ENCODE peak calls at places on chromosomes 5 and 9, in seven cellular contexts. One of them, this sample, is unnamed.

GRCh38 chr5:33401482-33402390 is 39.0 kb upstream of the TARS1 start:
- DNase-seq in SK-N-SH: no peak
- DNase-seq in IMR-90: peak
- DNase-seq in A549: no peak
- DNase-seq in H1: no peak
- DNase-seq in GM12878: no peak
- DNase-seq in HepG2: no peak
- DNase-seq in this sample: no peak

GRCh38 chr5:151523335-151523734 is 67.8 kb downstream of the FAT2 start:
- DNase-seq in IMR-90: peak
- DNase-seq in HepG2: peak
- DNase-seq in H1: peak
- DNase-seq in SK-N-SH: peak
- DNase-seq in GM12878: no peak
- DNase-seq in A549: peak
- DNase-seq in this sample: peak

GRCh38 chr5:68499952-68500351 is 284.4 kb downstream of the PIK3R1 start:
- DNase-seq in HepG2: no peak
- DNase-seq in IMR-90: peak
- DNase-seq in H1: no peak
- DNase-seq in GM12878: no peak
- DNase-seq in SK-N-SH: no peak
- DNase-seq in A549: no peak
- DNase-seq in this sample: no peak

GRCh38 chr5:159210306-159210722 is 961 bp upstream of the RNF145 start:
- DNase-seq in GM12878: no peak
- DNase-seq in SK-N-SH: peak
- DNase-seq in A549: peak
- DNase-seq in IMR-90: no peak
- DNase-seq in HepG2: peak
- DNase-seq in H1: no peak
- DNase-seq in this sample: peak

GRCh38 chr5:67133781-67134180 is 62.8 kb downstream of the CD180 start:
- DNase-seq in IMR-90: no peak
- DNase-seq in A549: no peak
- DNase-seq in SK-N-SH: no peak
- DNase-seq in H1: no peak
- DNase-seq in HepG2: no peak
- DNase-seq in GM12878: no peak
- DNase-seq in this sample: no peak

GRCh38 chr5:111142932-111143331 is 50.8 kb downstream of the WDR36 start:
- DNase-seq in IMR-90: no peak
- DNase-seq in GM12878: no peak
- DNase-seq in HepG2: no peak
- DNase-seq in A549: no peak
- DNase-seq in H1: no peak
- DNase-seq in SK-N-SH: no peak
- DNase-seq in this sample: no peak

GRCh38 chr9:81693639-81694378 is 4.5 kb upstream of the TLE1 start:
- DNase-seq in GM12878: no peak
- DNase-seq in H1: no peak
- DNase-seq in A549: no peak
- DNase-seq in SK-N-SH: peak
- DNase-seq in IMR-90: no peak
- DNase-seq in HepG2: no peak
- DNase-seq in this sample: no peak

GRCh38 chr5:139648205-139649081 is at the start of gene CXXC5:
- DNase-seq in GM12878: no peak
- DNase-seq in HepG2: no peak
- DNase-seq in IMR-90: peak
- DNase-seq in SK-N-SH: peak
- DNase-seq in H1: peak
- DNase-seq in A549: peak
- DNase-seq in this sample: peak

GRCh38 chr9:88076286-88077070 is 61.8 kb downstream of the SPATA31C2 start:
- DNase-seq in HepG2: peak
- DNase-seq in GM12878: no peak
- DNase-seq in IMR-90: peak
- DNase-seq in A549: peak
- DNase-seq in H1: peak
- DNase-seq in SK-N-SH: peak
- DNase-seq in this sample: peak

GRCh38 chr5:135826994-135827671 is 7.3 kb upstream of the SLC25A48 start:
- DNase-seq in IMR-90: no peak
- DNase-seq in HepG2: no peak
- DNase-seq in H1: no peak
- DNase-seq in SK-N-SH: no peak
- DNase-seq in GM12878: no peak
- DNase-seq in A549: no peak
- DNase-seq in this sample: no peak

GRCh38 chr5:172758077-172758835 is 12.7 kb downstream of the DUSP1 start:
- DNase-seq in GM12878: no peak
- DNase-seq in A549: peak
- DNase-seq in H1: no peak
- DNase-seq in IMR-90: peak
- DNase-seq in HepG2: no peak
- DNase-seq in SK-N-SH: no peak
- DNase-seq in this sample: peak

GRCh38 chr5:10789726-10790125 is 28.7 kb upstream of the DAP start:
- DNase-seq in H1: no peak
- DNase-seq in A549: no peak
- DNase-seq in GM12878: no peak
- DNase-seq in IMR-90: peak
- DNase-seq in SK-N-SH: no peak
- DNase-seq in HepG2: no peak
- DNase-seq in this sample: no peak

GRCh38 chr5:1793301-1793740 is 6.3 kb downstream of the MRPL36 start:
- DNase-seq in SK-N-SH: no peak
- DNase-seq in HepG2: no peak
- DNase-seq in H1: no peak
- DNase-seq in GM12878: no peak
- DNase-seq in A549: no peak
- DNase-seq in IMR-90: peak
- DNase-seq in this sample: no peak

GRCh38 chr9:134388976-134389375 is 62.7 kb downstream of the RXRA start:
- DNase-seq in A549: no peak
- DNase-seq in HepG2: no peak
- DNase-seq in SK-N-SH: no peak
- DNase-seq in GM12878: no peak
- DNase-seq in H1: no peak
- DNase-seq in IMR-90: no peak
- DNase-seq in this sample: no peak

GRCh38 chr9:134385873-134386370 is 59.7 kb downstream of the RXRA start:
- DNase-seq in GM12878: no peak
- DNase-seq in IMR-90: no peak
- DNase-seq in HepG2: no peak
- DNase-seq in SK-N-SH: no peak
- DNase-seq in H1: no peak
- DNase-seq in A549: no peak
- DNase-seq in this sample: no peak

GRCh38 chr9:134388289-134388808 is 62.1 kb downstream of the RXRA start:
- DNase-seq in IMR-90: peak
- DNase-seq in SK-N-SH: no peak
- DNase-seq in GM12878: no peak
- DNase-seq in A549: no peak
- DNase-seq in HepG2: peak
- DNase-seq in H1: no peak
- DNase-seq in this sample: no peak

GRCh38 chr9:134384811-134385479 is 58.7 kb downstream of the RXRA start:
- DNase-seq in IMR-90: no peak
- DNase-seq in A549: no peak
- DNase-seq in H1: no peak
- DNase-seq in SK-N-SH: no peak
- DNase-seq in HepG2: no peak
- DNase-seq in GM12878: no peak
- DNase-seq in this sample: no peak

DNA sequence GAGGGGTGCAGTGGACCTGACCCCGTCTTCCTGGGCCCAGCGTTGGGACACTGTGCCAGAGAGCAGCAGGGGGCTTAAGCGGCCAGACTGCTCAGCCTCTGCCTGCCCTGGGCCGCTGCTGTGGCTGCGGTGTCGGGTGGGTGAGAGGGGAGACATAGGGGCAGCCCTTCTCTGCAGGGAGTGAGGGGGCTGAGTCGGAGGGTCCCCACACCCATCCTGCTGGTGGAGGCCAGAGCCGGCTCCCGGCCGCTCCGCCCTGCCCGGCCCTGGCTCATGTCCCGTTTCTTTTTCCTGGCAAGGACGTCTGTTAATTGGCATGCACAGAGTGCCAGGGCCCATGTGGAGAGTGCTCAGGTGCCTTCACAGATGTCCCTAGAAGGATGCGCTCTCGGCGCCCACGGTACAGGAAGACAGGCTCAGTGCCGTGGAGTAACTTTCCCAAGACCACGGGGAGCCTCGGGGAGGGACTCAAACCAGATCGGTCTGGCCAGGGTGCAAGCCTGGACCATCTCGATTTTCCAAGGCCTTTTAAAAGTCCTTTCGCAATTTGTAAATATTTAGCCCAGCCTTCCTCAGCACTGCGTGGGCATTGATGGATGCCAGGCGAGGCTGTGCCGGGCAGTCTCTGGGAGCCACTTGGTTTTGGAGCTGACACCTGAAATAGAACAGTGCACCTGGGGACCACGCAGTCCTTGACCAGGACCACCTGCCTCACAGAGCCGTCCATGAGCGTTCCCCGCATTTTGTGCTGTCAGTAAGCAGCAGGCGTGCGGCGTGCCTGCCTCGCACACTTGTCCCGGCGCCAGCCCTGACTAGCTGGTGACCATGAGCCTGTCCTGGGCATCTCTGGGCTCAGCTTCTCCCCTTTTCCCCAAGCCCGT is 60.9 kb downstream of the RXRA start:
- DNase-seq in HepG2: no peak
- DNase-seq in H1: no peak
- DNase-seq in SK-N-SH: no peak
- DNase-seq in GM12878: no peak
- DNase-seq in A549: no peak
- DNase-seq in IMR-90: peak
- DNase-seq in this sample: no peak
- TF ChIP-seq RFX5 in HepG2: no peak
- TF ChIP-seq RFX5 in H1: no peak
- TF ChIP-seq RFX5 in SK-N-SH: no peak
- TF ChIP-seq RFX5 in GM12878: no peak
- TF ChIP-seq RFX5 in A549: no peak
- TF ChIP-seq RFX5 in IMR-90: no peak
- TF ChIP-seq RFX5 in this sample: no peak

GRCh38 chr9:16675131-16675530 is 195.3 kb downstream of the BNC2 start:
- DNase-seq in GM12878: no peak
- DNase-seq in IMR-90: no peak
- DNase-seq in SK-N-SH: no peak
- DNase-seq in A549: no peak
- DNase-seq in H1: no peak
- DNase-seq in HepG2: no peak
- DNase-seq in this sample: no peak

GRCh38 chr9:16676547-16676946 is 193.9 kb downstream of the BNC2 start:
- DNase-seq in HepG2: no peak
- DNase-seq in A549: no peak
- DNase-seq in GM12878: no peak
- DNase-seq in SK-N-SH: no peak
- DNase-seq in IMR-90: no peak
- DNase-seq in H1: no peak
- DNase-seq in this sample: no peak

GRCh38 chr9:16680965-16681658 is 189.4 kb downstream of the BNC2 start:
- DNase-seq in GM12878: no peak
- DNase-seq in SK-N-SH: peak
- DNase-seq in HepG2: no peak
- DNase-seq in A549: no peak
- DNase-seq in IMR-90: peak
- DNase-seq in H1: no peak
- DNase-seq in this sample: no peak

GRCh38 chr9:16681659-16681990 is 188.8 kb downstream of the BNC2 start:
- DNase-seq in HepG2: no peak
- DNase-seq in SK-N-SH: no peak
- DNase-seq in A549: no peak
- DNase-seq in H1: no peak
- DNase-seq in GM12878: no peak
- DNase-seq in IMR-90: no peak
- DNase-seq in this sample: no peak

DNA sequence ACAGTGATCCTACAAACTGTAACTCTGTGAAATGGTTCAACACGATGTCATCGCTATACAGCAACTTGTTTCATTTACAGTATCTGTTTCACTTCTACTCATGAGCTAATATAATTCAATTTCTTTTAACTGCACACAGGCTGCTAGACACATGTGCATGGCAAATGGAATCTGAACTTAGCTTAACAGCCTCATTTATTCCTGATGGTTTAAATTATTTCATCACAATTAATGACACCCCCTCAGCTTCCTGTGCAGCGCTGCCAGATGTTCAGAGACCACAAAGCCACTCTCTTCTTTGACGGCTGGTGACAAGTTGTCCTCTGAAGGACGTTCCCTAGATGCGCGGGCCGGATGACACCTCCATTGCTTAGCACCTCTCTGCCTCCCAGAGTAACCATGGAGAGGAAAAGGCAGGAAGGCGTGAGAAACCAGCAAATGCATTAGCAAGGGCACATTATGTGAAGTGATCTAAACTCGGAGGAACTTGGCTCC is 191.1 kb downstream of the BNC2 start:
- DNase-seq in A549: no peak
- DNase-seq in HepG2: no peak
- DNase-seq in SK-N-SH: peak
- DNase-seq in GM12878: no peak
- DNase-seq in H1: no peak
- DNase-seq in IMR-90: peak
- DNase-seq in this sample: no peak
- TF ChIP-seq RFX5 in A549: no peak
- TF ChIP-seq RFX5 in HepG2: no peak
- TF ChIP-seq RFX5 in SK-N-SH: no peak
- TF ChIP-seq RFX5 in GM12878: no peak
- TF ChIP-seq RFX5 in H1: no peak
- TF ChIP-seq RFX5 in IMR-90: no peak
- TF ChIP-seq RFX5 in this sample: no peak

DNA sequence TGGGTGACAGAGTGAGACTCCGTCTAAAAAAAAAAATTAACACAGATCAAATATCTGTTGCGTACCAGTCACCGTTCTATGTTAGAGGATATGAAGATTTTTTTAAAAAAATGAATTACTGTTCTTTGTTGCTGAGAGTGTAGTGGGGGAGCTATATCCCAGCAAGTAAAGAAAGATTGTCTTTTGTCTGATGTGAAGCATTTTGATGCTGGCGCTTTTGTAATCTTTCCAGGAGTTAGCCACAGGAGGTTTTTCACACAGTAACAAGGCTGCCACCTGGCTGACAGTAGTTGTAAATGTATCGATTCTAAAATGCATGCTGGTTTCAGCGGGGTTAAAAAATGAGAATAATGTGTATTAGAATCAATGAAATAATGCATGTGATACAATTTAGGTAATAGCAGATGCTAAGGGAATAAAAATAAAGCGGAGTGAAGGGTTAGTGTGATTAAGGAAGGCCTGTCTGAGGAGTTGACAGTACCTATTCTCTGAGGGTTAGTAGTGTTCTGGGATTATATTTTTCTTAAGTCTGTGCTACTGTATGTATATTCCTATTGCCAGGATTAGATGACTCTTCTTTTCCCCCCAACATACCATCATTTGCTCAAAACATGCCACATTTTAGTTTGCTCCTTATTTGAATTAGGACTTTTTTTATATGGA is 3.4 kb downstream of the LMNB1 start:
- DNase-seq in H1: no peak
- DNase-seq in IMR-90: peak
- DNase-seq in GM12878: no peak
- DNase-seq in HepG2: peak
- DNase-seq in A549: peak
- DNase-seq in SK-N-SH: peak
- DNase-seq in this sample: peak
- TF ChIP-seq RFX5 in H1: no peak
- TF ChIP-seq RFX5 in IMR-90: no peak
- TF ChIP-seq RFX5 in GM12878: no peak
- TF ChIP-seq RFX5 in HepG2: no peak
- TF ChIP-seq RFX5 in A549: no peak
- TF ChIP-seq RFX5 in SK-N-SH: no peak
- TF ChIP-seq RFX5 in this sample: no peak

GRCh38 chr9:22463205-22463604 is 16.6 kb downstream of the DMRTA1 start:
- DNase-seq in H1: no peak
- DNase-seq in IMR-90: no peak
- DNase-seq in GM12878: no peak
- DNase-seq in SK-N-SH: no peak
- DNase-seq in A549: no peak
- DNase-seq in HepG2: no peak
- DNase-seq in this sample: no peak
- TF ChIP-seq RFX5 in H1: no peak
- TF ChIP-seq RFX5 in IMR-90: no peak
- TF ChIP-seq RFX5 in GM12878: no peak
- TF ChIP-seq RFX5 in SK-N-SH: no peak
- TF ChIP-seq RFX5 in A549: no peak
- TF ChIP-seq RFX5 in HepG2: no peak
- TF ChIP-seq RFX5 in this sample: no peak

This sample was measured in K562.